ENCODE peak calls at places on chromosomes 7 and 10, in five cellular contexts. I is keratinocyte; Z is body of pancreas; W is PC-3; U is CD8-positive, alpha-beta memory T cell. L is an unnamed sample. For H3K4me1, the result is how much of the 10 kb centered on the place peaks cover.

GRCh38 chr10:72087969-72088878 is at the start of gene SPOCK2:
- DNase-seq in I (no peak), Z (no peak), W (no peak), U (peak), L (peak)

GRCh38 chr7:129188892-129189660 is 643 bp downstream of the SMO start:
- DNase-seq in I (no peak), Z (peak), W (no peak), U (peak), L (no peak)

GRCh38 chr10:51888263-51888662 is 188.9 kb upstream of the CSTF2T start:
- DNase-seq in I (no peak), Z (no peak), W (no peak), U (no peak), L (no peak)

GRCh38 chr7:69318794-69319193 is 279.5 kb upstream of the AUTS2 start:
- DNase-seq in I (no peak), Z (no peak), W (no peak), U (no peak), L (no peak)

GRCh38 chr10:24456319-24456718 is 247.4 kb downstream of the KIAA1217 start:
- DNase-seq in I (no peak), Z (no peak), W (peak), U (no peak), L (no peak)

GRCh38 chr7:42337225-42337905 is 100.4 kb upstream of the GLI3 start:
- DNase-seq in I (no peak), Z (no peak), W (no peak), U (no peak), L (no peak)

GRCh38 chr10:60975716-60976115 is 31.7 kb upstream of the RHOBTB1 start:
- DNase-seq in I (no peak), Z (no peak), W (no peak), U (no peak), L (no peak)

GRCh38 chr7:115297651-115298050 is 375.8 kb downstream of the MDFIC start:
- DNase-seq in I (peak), Z (peak), W (peak), U (no peak), L (peak)

GRCh38 chr10:22550732-22551131 is 163.6 kb downstream of the PIP4K2A start:
- DNase-seq in I (no peak), Z (no peak), W (peak), U (peak), L (peak)

GRCh38 chr10:56240471-56240870 is 120.6 kb downstream of the ZWINT start:
- DNase-seq in I (no peak), Z (no peak), W (no peak), U (no peak), L (no peak)

GRCh38 chr10:3668276-3668960 is 116.6 kb downstream of the KLF6 start:
- DNase-seq in I (peak), Z (peak), W (no peak), U (peak), L (peak)

GRCh38 chr7:96415293-96415940 is 93.5 kb upstream of the SLC25A13 start:
- DNase-seq in I (no peak), Z (no peak), W (no peak), U (no peak), L (no peak)

GRCh38 chr10:81018898-81019890 is 481.5 kb downstream of the SH2D4B start:
- DNase-seq in I (no peak), Z (peak), W (peak), U (no peak), L (peak)

GRCh38 chr10:677038-677437 is 12.4 kb downstream of the DIP2C start:
- DNase-seq in I (no peak), Z (no peak), W (no peak), U (no peak), L (no peak)

GRCh38 chr10:78829570-78829969 is 239.2 kb upstream of the ZMIZ1 start:
- DNase-seq in I (no peak), Z (no peak), W (peak), U (no peak), L (no peak)

GRCh38 chr10:102656791-102657371 is 12.6 kb downstream of the TRIM8 start:
- DNase-seq in I (no peak), Z (peak), W (no peak), U (no peak), L (no peak)

GRCh38 chr7:127648986-127649385 is 3.0 kb upstream of the SND1 start:
- DNase-seq in I (no peak), Z (no peak), W (no peak), U (no peak), L (no peak)

GRCh38 chr7:39979406-39980073 is 29.5 kb downstream of the CDK13 start:
- DNase-seq in I (no peak), Z (no peak), W (no peak), U (peak), L (no peak)

GRCh38 chr10:113856563-113856962 is 2.1 kb downstream of the NHLRC2 start:
- DNase-seq in I (no peak), Z (no peak), W (no peak), U (no peak), L (no peak)

GRCh38 chr10:22148956-22149355 is 68.9 kb downstream of the EBLN1 start:
- DNase-seq in I (no peak), Z (no peak), W (peak), U (no peak), L (no peak)

GRCh38 chr10:21352886-21353285 is 172.6 kb downstream of the SKIDA1 start:
- DNase-seq in I (no peak), Z (no peak), W (no peak), U (no peak), L (no peak)

GRCh38 chr7:144670251-144670650 is 165.6 kb downstream of the TPK1 start:
- DNase-seq in I (no peak), Z (no peak), W (peak), U (no peak), L (no peak)

GRCh38 chr7:158070222-158070920 is 517.3 kb downstream of the PTPRN2 start:
- DNase-seq in I (no peak), Z (no peak), W (no peak), U (no peak), L (no peak)

GRCh38 chr7:77989981-77990566 is 191.5 kb downstream of the PHTF2 start:
- DNase-seq in I (no peak), Z (no peak), W (peak), U (no peak), L (no peak)

GRCh38 chr10:86439544-86439943 is 72.9 kb upstream of the GRID1 start:
- DNase-seq in I (no peak), Z (peak), W (peak), U (no peak), L (peak)

GRCh38 chr7:81618400-81619014 is 151.3 kb downstream of the HGF start:
- DNase-seq in I (peak), Z (no peak), W (peak), U (no peak), L (no peak)

GRCh38 chr10:125772112-125772863 is 3.3 kb downstream of the MMP21 start:
- DNase-seq in I (no peak), Z (no peak), W (no peak), U (no peak), L (no peak)

GRCh38 chr7:127317447-127317961 is 64.8 kb upstream of the GRM8 start:
- DNase-seq in I (no peak), Z (no peak), W (no peak), U (no peak), L (no peak)

GRCh38 chr10:75228834-75229233 is 6.9 kb downstream of the COMTD1 start:
- DNase-seq in I (no peak), Z (no peak), W (no peak), U (no peak), L (no peak)

GRCh38 chr10:13859979-13860619 is 273.3 kb downstream of the PRPF18 start:
- DNase-seq in I (no peak), Z (no peak), W (no peak), U (no peak), L (no peak)

GRCh38 chr7:919114-919442 is 35.4 kb downstream of the ADAP1 start:
- DNase-seq in I (no peak), Z (peak), W (no peak), U (no peak), L (no peak)

GRCh38 chr10:110834622-110835219 is 37.0 kb upstream of the PDCD4 start:
- DNase-seq in I (no peak), Z (peak), W (no peak), U (peak), L (peak)

GRCh38 chr10:110835841-110836240 is 35.9 kb upstream of the PDCD4 start:
- DNase-seq in I (no peak), Z (no peak), W (no peak), U (no peak), L (no peak)

GRCh38 chr10:110840225-110840922 is 31.4 kb upstream of the PDCD4 start:
- DNase-seq in I (no peak), Z (peak), W (peak), U (no peak), L (peak)

GRCh38 chr10:110840923-110841428 is 30.8 kb upstream of the PDCD4 start:
- DNase-seq in I (no peak), Z (no peak), W (no peak), U (no peak), L (no peak)

DNA sequence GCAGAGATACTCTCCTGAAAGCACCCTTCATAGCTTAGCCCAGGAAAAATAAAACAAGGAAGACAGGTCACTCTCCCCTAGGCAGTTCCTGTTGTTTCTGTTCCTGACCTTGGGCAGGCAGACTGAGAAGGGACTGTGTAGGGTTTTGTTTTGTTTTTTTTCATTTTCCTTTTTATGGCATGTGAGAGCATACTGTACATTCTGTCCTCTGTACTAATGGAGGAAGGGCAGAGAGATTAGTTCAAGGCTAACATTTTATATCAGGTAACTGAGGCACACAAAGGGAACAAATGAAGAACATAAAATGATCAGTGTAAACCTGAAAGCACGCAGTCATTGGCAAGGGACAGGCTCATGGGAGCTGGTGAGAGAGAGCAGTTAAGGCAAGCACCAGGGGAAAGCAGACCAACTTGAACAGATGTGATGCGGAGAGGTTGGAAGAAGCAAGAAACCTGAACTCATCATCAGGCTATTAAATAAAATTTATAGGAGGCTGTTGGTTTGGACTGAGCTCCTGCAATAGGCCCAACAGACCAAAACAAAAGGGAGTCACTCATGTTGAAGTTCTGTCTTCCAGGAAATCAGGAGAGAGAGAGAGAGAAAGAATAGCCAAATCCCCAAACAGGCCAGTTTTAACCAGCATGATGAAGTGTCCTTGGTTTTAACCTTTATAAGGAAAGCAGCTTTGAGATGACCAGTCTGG is 34.2 kb upstream of the PDCD4 start:
- DNase-seq in I (no peak), Z (peak), W (no peak), U (no peak), L (peak)
- H3K4me1 ChIP-seq in I (under half), Z (half or more), W (under half), U (under half), L (half or more)

GRCh38 chr10:62082729-62083412 is 181.4 kb downstream of the ARID5B start:
- DNase-seq in I (no peak), Z (no peak), W (peak), U (peak), L (no peak)

GRCh38 chr10:62083868-62084267 is 182.4 kb downstream of the ARID5B start:
- DNase-seq in I (peak), Z (peak), W (peak), U (no peak), L (peak)

GRCh38 chr10:62082270-62082669 is 180.8 kb downstream of the ARID5B start:
- DNase-seq in I (no peak), Z (no peak), W (no peak), U (no peak), L (no peak)

GRCh38 chr10:62084434-62084833 is 182.9 kb downstream of the ARID5B start:
- DNase-seq in I (no peak), Z (no peak), W (peak), U (no peak), L (no peak)

DNA sequence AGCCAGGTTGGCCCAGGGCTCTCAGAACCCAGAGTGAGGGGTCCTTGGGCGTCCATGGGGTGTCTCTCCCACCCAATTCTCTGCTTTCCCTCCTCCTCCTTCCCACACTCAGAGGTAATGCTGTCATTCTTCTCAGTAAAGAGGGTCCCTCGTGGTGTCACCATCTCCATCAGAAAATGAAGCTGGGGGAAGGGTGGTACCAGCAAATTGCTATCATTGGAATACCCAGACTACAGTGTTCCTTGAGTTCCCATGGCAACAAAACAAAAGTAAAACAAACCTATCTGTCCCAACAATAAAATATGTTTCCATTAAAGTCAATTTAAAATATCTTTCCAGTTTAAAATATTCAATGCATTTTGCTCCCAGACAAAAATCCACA is 181.9 kb downstream of the ARID5B start:
- DNase-seq in I (no peak), Z (no peak), W (peak), U (peak), L (no peak)
- H3K4me1 ChIP-seq in I (under half), Z (under half), W (under half), U (under half), L (under half)

DNA sequence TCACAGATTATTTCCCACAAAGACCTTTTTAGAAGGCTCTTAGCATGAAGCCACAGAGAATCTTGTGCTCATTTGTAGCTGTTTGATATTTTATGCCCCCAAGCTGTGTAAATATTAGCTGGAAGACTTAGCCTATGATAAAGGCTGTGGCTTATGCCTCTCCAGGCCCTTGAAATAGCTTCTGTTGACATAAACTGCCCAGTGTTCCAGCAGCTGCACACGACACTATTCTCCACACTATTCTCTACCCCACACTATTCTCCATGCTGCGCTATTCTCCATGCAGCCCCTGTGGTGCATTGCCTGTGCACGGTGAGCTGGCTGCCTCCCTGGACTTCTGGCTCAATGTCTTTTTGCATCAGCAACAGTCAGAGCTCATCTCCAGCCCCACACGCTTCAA is 13.1 kb downstream of the DDC start:
- DNase-seq in I (no peak), Z (peak), W (no peak), U (no peak), L (no peak)
- H3K4me1 ChIP-seq in I (under half), Z (half or more), W (under half), U (under half), L (under half)

DNA sequence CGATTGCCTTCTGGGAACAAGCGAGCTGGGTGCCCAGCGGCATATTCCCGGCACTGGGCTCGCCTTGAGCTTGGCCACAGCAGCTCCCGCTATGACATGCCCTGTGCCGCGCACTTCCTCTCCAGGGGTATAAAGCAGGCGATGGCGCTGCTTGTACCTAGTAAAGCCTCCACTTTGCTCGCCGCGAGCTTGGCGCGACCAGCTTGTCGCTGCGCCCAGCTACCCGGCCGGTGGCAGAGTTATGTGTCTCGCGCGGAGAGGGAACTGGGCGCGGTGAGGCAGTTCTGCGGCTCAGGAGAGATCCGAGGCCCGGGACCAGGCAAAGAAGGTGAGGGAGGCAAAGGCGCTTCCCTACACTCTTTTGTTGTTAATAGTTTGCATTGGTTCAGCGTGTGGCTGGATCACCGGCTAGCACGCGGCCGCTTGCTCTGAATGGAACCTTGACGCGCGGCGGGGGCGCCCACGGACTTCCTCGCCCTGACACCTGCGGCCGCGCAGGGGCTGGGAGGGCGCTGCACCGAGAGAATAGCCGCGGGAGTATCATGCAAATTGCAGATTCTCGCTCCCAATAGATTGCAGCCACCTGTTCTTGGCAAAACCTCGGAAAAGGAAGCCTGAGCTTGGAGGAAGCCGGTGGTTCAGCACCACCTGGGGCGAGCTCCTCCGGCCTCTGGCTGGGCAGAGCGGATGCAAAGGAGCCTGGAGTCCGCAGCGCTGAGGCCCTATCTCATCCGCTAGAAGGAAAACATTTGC is 3.0 kb upstream of the BUB3 start:
- DNase-seq in I (no peak), Z (no peak), W (no peak), U (no peak), L (no peak)
- H3K4me1 ChIP-seq in I (under half), Z (half or more), W (under half), U (half or more), L (under half)

DNA sequence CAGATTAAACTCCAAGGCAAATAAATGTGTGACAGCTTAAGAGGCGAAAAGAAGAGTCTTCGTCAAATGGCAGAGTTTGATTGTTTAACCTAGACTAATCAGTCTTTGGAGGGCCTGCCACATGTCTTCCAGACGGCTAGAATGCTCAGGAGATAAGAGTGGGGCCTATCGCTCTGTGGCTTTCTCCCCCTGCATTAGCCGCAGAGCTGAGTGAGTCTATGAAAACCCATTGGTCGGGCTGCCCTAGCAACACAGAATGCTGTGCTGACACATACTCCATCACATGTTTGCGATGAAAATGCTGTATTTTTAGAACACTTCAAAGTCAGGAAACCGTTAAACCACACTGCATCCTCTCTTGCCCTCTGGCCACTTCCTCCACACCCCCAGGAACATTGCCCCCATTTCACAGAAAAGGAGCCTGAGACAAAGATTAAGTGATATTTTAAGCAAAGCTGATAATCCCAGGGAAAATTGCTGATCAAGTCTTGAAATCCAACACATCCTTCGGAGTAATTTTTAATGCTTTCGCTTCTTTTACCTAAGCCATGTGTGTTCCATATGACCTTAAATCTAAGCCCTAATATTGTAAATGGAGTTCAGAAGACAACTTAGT is 161.0 kb downstream of the CELF2 start:
- DNase-seq in I (no peak), Z (peak), W (no peak), U (peak), L (peak)
- H3K4me1 ChIP-seq in I (under half), Z (under half), W (under half), U (half or more), L (under half)

L was measured in testis.